ENCODE peak calls at places on chromosome 13, in seven cellular contexts. S, O, M, A, Y, N and X are unnamed samples.
A peak's percentile ranks its signal among the peaks of the same experiment; 100 is the strongest.

GRCh38 chr13:33657274-33657673 is 160.7 kb upstream of the RFC3 start:
- DNase-seq in S (no peak), O (no peak), M (no peak), A (no peak), Y (no peak), N (no peak), X (no peak)

GRCh38 chr13:41356788-41357187 is 45.7 kb downstream of the NAA16 start:
- DNase-seq in S (no peak), O (no peak), M (peak; percentile 33), A (no peak), Y (no peak), N (no peak), X (peak; percentile 68)

GRCh38 chr13:80040219-80040976 is 300.5 kb downstream of the SPRY2 start:
- DNase-seq in S (no peak), O (peak; percentile 62), M (no peak), A (no peak), Y (no peak), N (no peak), X (no peak)

GRCh38 chr13:100108913-100109507 is 20.1 kb downstream of the PCCA start:
- DNase-seq in S (no peak), O (peak; percentile 20), M (no peak), A (no peak), Y (no peak), N (no peak), X (no peak)

GRCh38 chr13:29453657-29454056 is 141.8 kb downstream of the SLC7A1 start:
- DNase-seq in S (no peak), O (peak; percentile 13), M (no peak), A (no peak), Y (no peak), N (no peak), X (no peak)

GRCh38 chr13:38024431-38024830 is 154.9 kb upstream of the TRPC4 start:
- DNase-seq in S (no peak), O (peak; percentile 10), M (no peak), A (no peak), Y (no peak), N (no peak), X (no peak)

GRCh38 chr13:27857271-27857670 is 62.5 kb upstream of the PDX1 start:
- DNase-seq in S (peak; percentile 74), O (no peak), M (no peak), A (no peak), Y (no peak), N (no peak), X (no peak)

GRCh38 chr13:96025283-96025682 is 27.9 kb downstream of the UGGT2 start:
- DNase-seq in S (no peak), O (peak; percentile 3), M (no peak), A (no peak), Y (no peak), N (no peak), X (no peak)

GRCh38 chr13:92640936-92641335 is 585.7 kb upstream of the GPC6 start:
- DNase-seq in S (no peak), O (no peak), M (no peak), A (no peak), Y (no peak), N (no peak), X (no peak)

GRCh38 chr13:73138967-73139491 is 80.2 kb downstream of the KLF5 start:
- DNase-seq in S (no peak), O (no peak), M (no peak), A (no peak), Y (no peak), N (no peak), X (no peak)